ENCODE peak calls at places on chromosomes 5 and 9, in ten cellular contexts. E is MM.1S, W is HCT116, V is lung, L is IMR-90, I is A549, M is cardiac muscle cell, K is heart left ventricle, P is mucosa of descending colon, S is WERI-Rb-1. G is an unnamed sample.

GRCh38 chr5:172891716-172892421 is 57.8 kb downstream of the ERGIC1 start:
- DNase-seq in L (no peak), K (peak; percentile 89), P (peak; percentile 64), I (peak; percentile 66), M (peak; percentile 90), V (peak; percentile 75), S (no peak), E (no peak), W (no peak), G (no peak)

GRCh38 chr5:160188151-160188967 is 40.9 kb upstream of the FABP6 start:
- DNase-seq in M (peak; percentile 88), E (no peak), L (peak; percentile 82), P (peak; percentile 62), I (peak; percentile 27), W (no peak), K (peak; percentile 80), S (peak; percentile 94), V (peak; percentile 56), G (no peak)

GRCh38 chr5:173923236-173924104 is 35.3 kb downstream of the CPEB4 start:
- DNase-seq in L (peak; percentile 61), K (no peak), P (no peak), V (no peak), S (no peak), E (no peak), M (peak; percentile 52), W (no peak), I (no peak), G (no peak)

GRCh38 chr5:93296338-93296737 is 284.7 kb downstream of the NR2F1-AS1 start:
- DNase-seq in E (no peak), W (no peak), L (peak; percentile 17), V (no peak), M (no peak), S (no peak), K (no peak), P (no peak), I (no peak), G (no peak)

GRCh38 chr5:121500262-121500792 is 351.4 kb upstream of the FTMT start:
- DNase-seq in S (no peak), W (no peak), P (no peak), I (no peak), L (no peak), K (no peak), V (no peak), E (no peak), M (no peak), G (no peak)

GRCh38 chr9:79639354-79639753 is 67.6 kb downstream of the TLE4 start:
- DNase-seq in V (no peak), W (no peak), I (no peak), L (peak; percentile 43), E (no peak), K (no peak), P (no peak), M (no peak), S (no peak), G (no peak)

GRCh38 chr9:4927701-4928100 is 57.4 kb upstream of the JAK2 start:
- DNase-seq in W (no peak), L (no peak), P (no peak), I (no peak), V (no peak), E (no peak), M (no peak), S (no peak), K (no peak), G (no peak)

GRCh38 chr5:68187268-68188055 is 28.1 kb upstream of the PIK3R1 start:
- DNase-seq in W (no peak), M (peak; percentile 62), K (peak; percentile 43), S (no peak), P (peak; percentile 67), V (no peak), L (peak; percentile 22), E (no peak), I (no peak), G (no peak)

GRCh38 chr9:36873247-36873875 is 160.7 kb downstream of the PAX5 start:
- DNase-seq in I (peak; percentile 73), P (peak; percentile 62), K (peak; percentile 51), L (peak; percentile 49), W (peak; percentile 43), V (peak; percentile 62), M (peak; percentile 67), E (peak; percentile 71), S (peak; percentile 65), G (peak; percentile 61)

GRCh38 chr9:94900222-94901018 is 173.9 kb downstream of the AOPEP start:
- DNase-seq in K (no peak), L (peak; percentile 97), W (no peak), M (peak; percentile 97), P (no peak), S (no peak), I (peak; percentile 83), V (no peak), E (no peak), G (no peak)

DNA sequence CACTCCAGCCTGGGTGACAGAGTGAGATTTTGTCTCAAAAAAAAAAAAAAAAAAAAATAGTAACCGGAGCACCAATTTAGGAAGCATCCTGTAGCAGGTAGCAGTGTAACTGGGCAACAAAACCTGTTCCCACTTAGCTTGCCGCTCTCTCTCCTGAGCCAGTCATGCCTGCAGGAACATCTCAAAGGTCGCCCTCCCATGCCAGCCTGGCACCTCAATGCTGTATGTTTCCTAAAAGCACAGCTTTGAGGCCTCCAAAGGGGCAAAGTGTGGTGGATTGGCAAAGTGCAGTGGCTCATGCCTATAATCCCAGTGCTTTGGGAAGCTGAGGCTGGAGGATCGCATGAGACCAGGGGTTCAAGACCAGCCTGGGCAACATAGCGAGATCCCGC is 22.3 kb upstream of the FUBP3 start:
- DNase-seq in P (no peak), L (no peak), V (no peak), E (no peak), K (no peak), I (no peak), S (no peak), M (no peak), W (no peak), G (no peak)
- H3K9me3 ChIP-seq in P (no peaks in the 10 kb centered on the region), L (peaks cover 8% of the 10 kb centered on the region), V (no peaks in the 10 kb centered on the region), E (no peaks in the 10 kb centered on the region), K (no peaks in the 10 kb centered on the region), I (peaks cover 4% of the 10 kb centered on the region), S (no peaks in the 10 kb centered on the region), M (no peaks in the 10 kb centered on the region), W (no peaks in the 10 kb centered on the region), G (no peaks in the 10 kb centered on the region)

DNA sequence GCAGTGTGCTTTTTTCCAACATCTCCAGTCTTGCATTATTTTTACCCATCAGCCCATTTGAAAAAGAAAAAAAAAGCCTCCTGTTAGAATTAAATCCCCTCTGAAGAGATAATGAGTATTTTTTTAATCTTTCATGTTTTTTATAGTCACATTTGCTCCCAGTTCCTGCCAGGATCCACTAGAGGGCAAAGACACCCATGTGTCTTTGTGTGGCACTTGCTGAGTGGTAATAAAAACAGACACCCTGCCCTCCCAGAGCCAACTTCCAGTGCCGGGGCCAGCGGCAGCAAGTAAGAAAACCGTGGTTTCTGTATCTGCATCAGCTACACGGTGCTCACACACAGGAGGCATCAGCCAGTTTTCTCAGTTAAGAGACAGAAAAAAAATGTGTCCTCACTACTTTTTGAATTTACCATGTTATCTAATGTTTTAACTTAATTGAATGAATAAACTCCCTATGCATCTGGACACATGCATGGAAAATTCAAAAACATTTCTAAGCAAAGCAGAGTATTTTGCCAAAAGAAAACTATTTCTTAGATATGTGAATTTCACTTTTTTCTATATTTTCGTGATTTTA is 70.2 kb upstream of the PLEKHG4B start:
- DNase-seq in S (no peak), M (peak; percentile 7), W (peak; percentile 38), K (no peak), I (peak; percentile 49), E (peak; percentile 79), L (peak; percentile 18), V (no peak), P (no peak), G (no peak)
- H3K4me3 ChIP-seq in S (no peak overlapping the region), M (no peak overlapping the region), W (no peak overlapping the region), K (no peak overlapping the region), I (no peak overlapping the region), E (no peak overlapping the region), L (no peak overlapping the region), V (no peak overlapping the region), P (no peak overlapping the region), G (no peak overlapping the region)

DNA sequence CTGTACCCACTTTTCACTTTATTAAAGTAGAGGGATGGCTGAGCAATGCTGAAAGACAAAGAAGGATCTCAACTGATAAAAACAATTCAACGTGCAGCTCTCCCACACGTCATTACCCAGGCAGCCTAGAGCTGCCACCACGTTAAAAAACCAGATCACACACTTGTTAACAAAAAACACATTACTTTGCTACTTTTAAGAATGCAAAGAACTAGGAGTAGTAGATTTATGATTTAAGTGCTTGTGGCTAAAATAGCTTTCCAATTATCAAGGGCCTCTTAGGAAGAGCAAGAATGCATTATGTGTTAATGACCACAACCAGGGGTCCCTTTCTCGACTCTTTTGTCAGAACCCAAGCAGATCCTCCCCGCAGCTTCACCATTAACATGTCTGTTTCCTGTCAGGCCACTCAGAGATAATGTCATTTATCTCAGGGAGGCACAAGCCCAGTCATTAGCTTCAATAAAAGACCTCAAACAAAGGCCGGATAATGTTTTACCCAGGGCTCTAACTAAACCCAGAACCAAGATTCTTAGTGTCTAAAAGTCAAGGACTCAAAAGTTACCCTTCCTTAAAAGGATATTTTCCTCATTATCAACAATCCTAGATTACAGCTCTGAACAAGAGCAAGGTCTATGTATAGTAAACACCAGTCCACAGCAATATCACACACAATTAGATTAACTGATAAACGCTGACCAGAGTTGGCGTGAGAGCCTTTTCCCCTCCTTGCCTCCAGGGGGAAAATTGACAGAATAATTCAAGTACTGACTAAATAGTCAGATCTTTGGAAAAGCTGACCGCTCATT is 7.5 kb downstream of the ZNF608 start:
- DNase-seq in S (peak; percentile 43), M (no peak), W (no peak), I (no peak), P (no peak), L (no peak), V (no peak), K (no peak), E (no peak), G (no peak)
- TF ChIP-seq CTCF in S (peak; percentile 28), M (no peak), W (peak; percentile 16), I (no peak), P (no peak), L (no peak), V (no peak), K (no peak), E (no peak), G (peak; percentile 28)

GRCh38 chr9:61668846-61669245 is 479.0 kb downstream of the SPATA31A7 start:
- DNase-seq in P (no peak), I (no peak), S (no peak), V (no peak), M (no peak), E (no peak), W (no peak), L (no peak), K (no peak), G (no peak)

GRCh38 chr9:61671276-61671973 is 481.6 kb downstream of the SPATA31A7 start:
- DNase-seq in V (no peak), E (no peak), S (no peak), I (no peak), K (no peak), W (no peak), P (no peak), M (no peak), L (no peak), G (no peak)

GRCh38 chr9:61670616-61671015 is 480.8 kb downstream of the SPATA31A7 start:
- DNase-seq in V (no peak), S (no peak), M (no peak), I (no peak), K (no peak), W (no peak), P (no peak), L (no peak), E (no peak), G (no peak)

GRCh38 chr9:61667559-61668121 is 477.8 kb downstream of the SPATA31A7 start:
- DNase-seq in L (no peak), M (no peak), S (no peak), V (no peak), K (no peak), I (no peak), E (no peak), P (no peak), W (no peak), G (no peak)

GRCh38 chr9:61669352-61669751 is 479.5 kb downstream of the SPATA31A7 start:
- DNase-seq in I (no peak), P (no peak), L (no peak), V (no peak), M (no peak), S (no peak), K (no peak), E (no peak), W (no peak), G (no peak)
- H3K9me3 ChIP-seq in I (peaks cover 2% of the 10 kb centered on the region), P (peaks cover 61% of the 10 kb centered on the region), L (peaks cover 31% of the 10 kb centered on the region), V (no peaks in the 10 kb centered on the region), M (no peaks in the 10 kb centered on the region), S (no peaks in the 10 kb centered on the region), K (no peaks in the 10 kb centered on the region), E (no peaks in the 10 kb centered on the region), W (no peaks in the 10 kb centered on the region), G (no peaks in the 10 kb centered on the region)